ENCODE peak calls at places on chromosomes 2 and 18, in seven cellular contexts. Z is hepatocyte, Q is GM23248, R is neural progenitor cell, V is PC-3, H is HCT116, B is MM.1S. F is an unnamed sample. For H4K20me1, the result is how much of the 10 kb centered on the place peaks cover.

GRCh38 chr2:150832686-150833085 is 345.2 kb upstream of the RND3 start:
- DNase-seq in H (no peak), Z (no peak), V (no peak), B (no peak), Q (peak), R (no peak), F (no peak)

GRCh38 chr2:171902840-171903420 is 8.9 kb upstream of the SLC25A12 start:
- DNase-seq in Z (no peak), R (no peak), H (no peak), Q (no peak), V (no peak), B (no peak), F (no peak)

GRCh38 chr18:79353238-79353637 is 42.5 kb upstream of the NFATC1 start:
- DNase-seq in R (peak), V (peak), H (no peak), Q (no peak), B (no peak), Z (no peak), F (peak)

GRCh38 chr18:79982736-79983135 is 5.6 kb downstream of the TXNL4A start:
- DNase-seq in Z (no peak), Q (peak), R (no peak), H (no peak), B (no peak), V (no peak), F (no peak)

GRCh38 chr2:63735263-63735662 is 106.4 kb upstream of the UGP2 start:
- DNase-seq in H (no peak), V (peak), B (no peak), Q (peak), R (no peak), Z (no peak), F (no peak)

GRCh38 chr2:85579266-85579935 is 2.0 kb downstream of the VAMP8 start:
- DNase-seq in H (no peak), Z (no peak), Q (no peak), B (no peak), R (no peak), V (no peak), F (no peak)

GRCh38 chr18:48826806-48827205 is 124.0 kb downstream of the SMAD7 start:
- DNase-seq in H (no peak), Q (no peak), B (no peak), V (no peak), R (no peak), Z (no peak), F (no peak)

GRCh38 chr2:63406641-63407040 is 181.6 kb downstream of the WDPCP start:
- DNase-seq in H (no peak), V (no peak), R (no peak), Q (no peak), Z (no peak), B (no peak), F (no peak)

GRCh38 chr2:1945837-1946236 is 201.5 kb upstream of the PXDN start:
- DNase-seq in Z (no peak), V (no peak), H (no peak), B (no peak), R (no peak), Q (no peak), F (no peak)

DNA sequence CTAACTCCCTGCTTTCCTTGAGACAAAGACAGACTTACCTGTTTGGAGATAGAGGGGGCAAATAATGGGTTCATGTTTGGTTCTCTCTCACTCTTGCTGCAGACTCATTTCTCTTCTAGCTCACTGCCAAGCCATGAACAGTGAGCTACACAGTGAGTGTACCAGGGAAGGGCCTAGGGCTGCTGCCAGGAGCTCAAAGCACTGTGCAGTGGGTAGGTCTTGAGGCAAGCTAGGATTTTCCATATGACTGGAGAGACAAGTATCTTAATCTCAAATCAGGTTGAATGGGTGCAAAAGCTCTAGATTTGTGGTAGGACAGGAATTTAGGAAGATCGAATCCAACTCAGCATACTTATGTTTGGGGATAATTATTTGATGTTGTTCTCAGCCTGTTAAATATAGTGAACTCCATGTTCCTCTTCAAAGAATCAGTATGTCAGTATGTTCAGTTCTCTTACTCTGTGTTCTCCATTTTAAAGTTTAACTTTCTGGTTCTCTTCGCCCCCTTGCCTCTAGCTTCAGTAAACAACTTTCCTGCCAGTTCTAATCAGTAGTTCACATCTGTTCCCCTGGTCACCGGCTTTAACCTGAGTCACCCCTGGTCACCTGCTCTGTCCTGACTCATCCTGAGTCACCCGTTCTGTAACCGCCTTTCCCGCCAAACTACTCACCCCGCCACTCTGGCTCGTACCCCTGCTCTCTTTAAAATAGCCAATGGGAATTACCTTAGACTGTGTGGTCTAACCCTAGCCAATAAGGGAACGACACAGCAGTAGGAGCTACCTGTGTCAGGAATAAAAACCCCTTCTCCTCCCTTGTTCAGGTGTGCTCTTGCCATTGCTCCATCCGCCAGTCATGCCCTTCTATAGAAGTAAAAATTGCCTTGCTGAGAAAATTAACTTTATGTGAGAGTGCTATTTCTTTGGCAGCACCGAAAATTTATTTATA is 21.9 kb downstream of the SLC25A52 start:
- DNase-seq in V (peak), R (no peak), H (peak), B (no peak), Q (peak), Z (peak), F (no peak)
- H4K20me1 ChIP-seq in V (under half), R (under half), H (under half), B (under half), Q (under half), Z (under half), F (under half)

GRCh38 chr2:53235836-53236582 is 531.6 kb upstream of the CHAC2 start:
- DNase-seq in B (no peak), H (no peak), Q (no peak), R (no peak), V (peak), Z (no peak), F (no peak)
- TF ChIP-seq EZH2phosphoT487 in B (no peak), H (no peak), Q (no peak), R (no peak), V (no peak), Z (no peak), F (no peak)

GRCh38 chr2:69010437-69011194 is 2.4 kb upstream of the ANTXR1 start:
- DNase-seq in Q (peak), V (peak), H (no peak), Z (no peak), R (no peak), B (no peak), F (no peak)

GRCh38 chr2:69012310-69013122 is 463 bp upstream of the ANTXR1 start:
- DNase-seq in R (peak), B (peak), Q (peak), H (peak), V (peak), Z (peak), F (peak)

GRCh38 chr2:69013837-69014796 is 1.1 kb downstream of the ANTXR1 start:
- DNase-seq in Z (peak), B (peak), R (peak), V (peak), Q (peak), H (no peak), F (peak)

GRCh38 chr2:69011611-69012157 is 1.3 kb upstream of the ANTXR1 start:
- DNase-seq in Z (no peak), Q (no peak), V (no peak), H (no peak), R (peak), B (no peak), F (peak)

GRCh38 chr2:69013123-69013836 is at the start of gene ANTXR1:
- DNase-seq in R (peak), H (peak), B (peak), Q (peak), V (peak), Z (peak), F (peak)
- TF ChIP-seq EZH2 in R (no peak), H (no peak), B (no peak), Q (no peak), V (no peak), Z (no peak), F (no peak)

GRCh38 chr2:217959723-217960122 is 43.1 kb downstream of the TNS1 start:
- DNase-seq in V (no peak), Z (no peak), R (peak), H (no peak), B (no peak), Q (no peak), F (no peak)
- H4K20me1 ChIP-seq in V (under half), Z (under half), R (under half), H (under half), B (under half), Q (under half), F (under half)

GRCh38 chr18:65409266-65409665 is 341.5 kb upstream of the CDH7 start:
- DNase-seq in H (no peak), Q (no peak), Z (no peak), B (no peak), V (no peak), R (no peak), F (no peak)

GRCh38 chr18:65415167-65415566 is 335.6 kb upstream of the CDH7 start:
- DNase-seq in V (peak), Z (no peak), H (no peak), B (no peak), Q (no peak), R (peak), F (peak)
- TF ChIP-seq EZH2phosphoT487 in V (no peak), Z (no peak), H (no peak), B (no peak), Q (no peak), R (no peak), F (no peak)

GRCh38 chr18:47263197-47263827 is 11.9 kb upstream of the SKOR2 start:
- DNase-seq in B (no peak), V (no peak), Q (no peak), H (no peak), Z (no peak), R (peak), F (peak)

GRCh38 chr18:47265197-47265596 is 13.7 kb upstream of the SKOR2 start:
- DNase-seq in V (peak), H (no peak), Z (no peak), Q (peak), R (no peak), B (no peak), F (no peak)

GRCh38 chr18:47262397-47263196 is 11.1 kb upstream of the SKOR2 start:
- DNase-seq in Z (no peak), R (peak), V (no peak), B (no peak), Q (no peak), H (no peak), F (peak)

GRCh38 chr18:47261902-47262301 is 10.4 kb upstream of the SKOR2 start:
- DNase-seq in Z (no peak), B (no peak), H (no peak), R (peak), Q (no peak), V (no peak), F (peak)

GRCh38 chr18:47263828-47264314 is 12.4 kb upstream of the SKOR2 start:
- DNase-seq in H (no peak), B (no peak), Q (no peak), V (no peak), R (peak), Z (no peak), F (peak)
- TF ChIP-seq EZH2 in H (no peak), B (no peak), Q (peak), V (no peak), R (no peak), Z (peak), F (peak)

F was measured in GM23338.